ENCODE peak calls at places on chromosomes 7 and 10, in seven cellular contexts. G, N, T, Y, H, S and X are unnamed samples.

GRCh38 chr10:99777918-99778716 is 4.3 kb upstream of the ABCC2 start:
- DNase-seq in G (no peak), Y (no peak), S (no peak), H (no peak), N (no peak), T (no peak), X (no peak)

GRCh38 chr7:105218939-105219770 is 169.6 kb downstream of the SRPK2 start:
- DNase-seq in N (no peak), S (peak), H (no peak), Y (no peak), G (no peak), T (no peak), X (no peak)

GRCh38 chr7:67917118-67917755 is 920.6 kb downstream of the TYW1 start:
- DNase-seq in N (peak), G (no peak), Y (no peak), H (no peak), S (no peak), T (no peak), X (no peak)

GRCh38 chr7:6016653-6016966 is 7.5 kb downstream of the AIMP2 start:
- DNase-seq in N (no peak), T (no peak), G (no peak), S (no peak), Y (no peak), H (no peak), X (no peak)

GRCh38 chr10:84477370-84477769 is 149.0 kb downstream of the CCSER2 start:
- DNase-seq in T (no peak), N (no peak), G (no peak), Y (no peak), H (no peak), S (no peak), X (no peak)

GRCh38 chr7:97094531-97094930 is 23.0 kb upstream of the SDHAF3 start:
- DNase-seq in H (no peak), N (no peak), T (no peak), S (no peak), Y (no peak), G (no peak), X (no peak)

GRCh38 chr7:3649678-3650445 is 348.8 kb downstream of the SDK1 start:
- DNase-seq in Y (no peak), H (no peak), S (peak), G (no peak), N (no peak), T (no peak), X (peak)

GRCh38 chr10:71006497-71006896 is 118.1 kb upstream of the PCBD1 start:
- DNase-seq in N (no peak), T (no peak), Y (no peak), H (no peak), G (no peak), S (no peak), X (no peak)

GRCh38 chr10:100357073-100357858 is 10.2 kb downstream of the SCD start:
- DNase-seq in G (no peak), Y (no peak), H (no peak), T (no peak), S (no peak), N (no peak), X (no peak)

GRCh38 chr7:131574741-131575140 is 18.3 kb upstream of the PODXL start:
- DNase-seq in S (peak), T (no peak), Y (no peak), N (no peak), H (no peak), G (no peak), X (no peak)

GRCh38 chr7:112437038-112437437 is 13.2 kb upstream of the IFRD1 start:
- DNase-seq in Y (no peak), T (no peak), N (no peak), H (no peak), S (no peak), G (no peak), X (no peak)

GRCh38 chr10:12588091-12588850 is 238.9 kb downstream of the CAMK1D start:
- DNase-seq in T (no peak), G (no peak), N (no peak), Y (no peak), H (no peak), S (no peak), X (peak)

GRCh38 chr10:26446258-26446657 is 8.1 kb downstream of the APBB1IP start:
- DNase-seq in S (no peak), H (no peak), T (no peak), G (no peak), N (no peak), Y (no peak), X (no peak)

GRCh38 chr7:5435291-5436002 is 11.8 kb upstream of the TNRC18 start:
- DNase-seq in T (no peak), N (no peak), S (no peak), Y (no peak), H (no peak), G (no peak), X (no peak)

GRCh38 chr7:106895246-106895864 is 30.3 kb downstream of the PIK3CG start:
- DNase-seq in G (no peak), N (no peak), T (no peak), Y (no peak), H (no peak), S (no peak), X (no peak)

GRCh38 chr7:2724453-2725177 is 36.6 kb downstream of the AMZ1 start:
- DNase-seq in T (no peak), H (no peak), G (no peak), Y (no peak), S (no peak), N (no peak), X (no peak)

GRCh38 chr7:99837649-99838361 is 10.0 kb downstream of the CYP3A43 start:
- DNase-seq in G (no peak), T (no peak), N (no peak), S (no peak), H (no peak), Y (no peak), X (peak)
- TF ChIP-seq CTCF in G (no peak), T (no peak), N (no peak), S (peak), H (no peak), Y (peak), X (no peak)

GRCh38 chr7:36157506-36158320 is 4.7 kb downstream of the EEPD1 start:
- DNase-seq in T (no peak), S (no peak), N (no peak), Y (no peak), G (no peak), H (no peak), X (no peak)
- H3K4me3 ChIP-seq in T (no peak), S (no peak), N (no peak), Y (no peak), G (no peak), H (peak), X (no peak)

DNA sequence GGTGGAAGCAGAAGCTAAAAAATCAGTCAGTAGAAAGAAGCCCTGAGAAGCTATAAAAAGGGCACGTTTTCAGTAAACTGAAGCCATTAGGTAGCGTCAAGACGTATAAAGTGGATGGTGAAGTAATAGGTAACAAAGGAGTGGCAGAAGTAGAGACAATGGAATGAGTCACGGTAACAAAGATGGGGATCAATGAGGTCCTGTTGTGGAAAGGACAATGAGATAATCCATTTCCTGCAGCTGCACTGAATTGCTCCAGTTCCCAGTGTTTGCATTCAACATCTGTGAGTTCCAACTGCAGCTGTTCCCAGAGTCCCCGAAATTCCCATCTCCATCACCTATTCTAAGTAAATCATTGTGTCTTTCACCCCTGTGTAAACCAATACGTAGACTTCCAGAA is 4.8 kb upstream of the HYCC1 start:
- DNase-seq in G (no peak), N (no peak), H (no peak), Y (no peak), T (no peak), S (no peak), X (peak)
- TF ChIP-seq CTCF in G (no peak), N (no peak), H (no peak), Y (no peak), T (no peak), S (no peak), X (no peak)

DNA sequence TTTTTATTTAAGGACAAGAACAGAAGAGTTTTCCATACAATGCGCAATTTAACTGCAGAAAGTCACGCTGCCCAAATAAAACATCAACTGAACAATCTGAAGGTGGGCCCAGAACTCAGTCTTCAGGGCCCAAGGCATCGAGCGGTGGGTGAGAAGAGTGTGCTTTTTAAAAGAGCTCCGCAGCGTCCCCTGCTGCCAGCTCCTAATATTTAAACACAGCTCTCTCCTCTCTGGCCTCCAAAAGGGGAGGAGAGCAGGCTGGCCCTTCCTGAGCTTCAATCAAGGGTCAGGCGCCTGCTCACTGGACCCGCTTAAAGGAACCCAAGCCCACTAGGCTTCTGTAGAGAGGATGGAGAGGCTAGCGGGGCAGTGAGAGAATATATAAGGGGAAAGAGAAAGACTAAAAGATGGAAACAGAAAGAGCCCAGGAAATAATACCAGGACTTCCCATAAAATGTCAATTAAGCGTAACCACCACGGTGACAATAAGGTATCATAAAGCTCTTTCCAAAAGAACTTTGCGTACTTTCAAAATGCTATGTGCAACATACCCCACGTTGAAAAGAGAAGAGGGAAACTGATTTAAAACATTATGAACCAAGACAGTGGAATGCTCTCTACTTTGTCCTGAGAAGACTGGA is 2.8 kb downstream of the FAM53B start:
- DNase-seq in H (peak), N (peak), T (peak), Y (no peak), G (peak), S (peak), X (peak)
- H3K4me3 ChIP-seq in H (no peak), N (no peak), T (peak), Y (no peak), G (no peak), S (no peak), X (peak)

DNA sequence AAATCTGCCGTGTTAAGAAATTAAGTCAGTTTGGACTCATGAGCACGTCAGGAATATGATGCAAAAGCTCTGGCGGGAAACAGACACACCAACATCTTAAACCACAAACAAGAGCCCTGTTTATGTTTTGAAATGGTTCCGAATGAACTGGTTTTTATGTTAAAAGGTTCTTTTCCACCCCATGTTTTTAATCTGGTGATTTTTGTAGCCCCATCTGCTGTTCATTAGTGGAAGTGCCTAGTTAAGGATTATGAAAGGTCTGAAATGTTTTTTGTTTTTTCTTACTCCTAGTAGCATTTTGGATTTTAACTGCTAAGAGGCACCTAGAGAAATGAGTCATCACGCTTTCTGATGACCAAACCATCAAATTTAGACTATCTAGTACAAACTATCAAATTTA is 404.1 kb upstream of the MKI67 start:
- DNase-seq in H (no peak), G (no peak), Y (no peak), S (no peak), N (no peak), T (no peak), X (peak)
- TF ChIP-seq CTCF in H (no peak), G (peak), Y (peak), S (peak), N (no peak), T (peak), X (no peak)